ENCODE peak calls at places on chromosome 6, in four cellular contexts. C is GM12878, Q is K562, J is HepG2. N is an unnamed sample. For H3K4me1, the result is how much of the 10 kb centered on the place peaks cover.

GRCh38 chr6:145814035-145814500 is 527 bp downstream of the FBXO30 start:
- DNase-seq in Q (peak), C (peak), J (peak), N (no peak)

GRCh38 chr6:139308936-139309603 is 17.3 kb upstream of the TXLNB start:
- DNase-seq in C (no peak), J (peak), Q (no peak), N (no peak)

GRCh38 chr6:122789078-122789861 is at the start of gene SMPDL3A:
- DNase-seq in Q (peak), J (peak), C (no peak), N (peak)

GRCh38 chr6:22108199-22108598 is 188.6 kb downstream of the PRL start:
- DNase-seq in C (no peak), J (no peak), Q (no peak), N (no peak)

GRCh38 chr6:42556462-42556861 is 7.4 kb upstream of the UBR2 start:
- DNase-seq in Q (no peak), J (no peak), C (no peak), N (no peak)

GRCh38 chr6:44925100-44925739 is 402.9 kb upstream of the RUNX2 start:
- DNase-seq in Q (peak), C (peak), J (peak), N (no peak)

GRCh38 chr6:144478487-144478886 is 193.4 kb downstream of the UTRN start:
- DNase-seq in Q (no peak), C (no peak), J (no peak), N (no peak)

GRCh38 chr6:26136321-26136720 is 49.1 kb downstream of the HFE start:
- DNase-seq in J (no peak), Q (no peak), C (no peak), N (no peak)

GRCh38 chr6:148342146-148343027 is at the start of gene SASH1:
- DNase-seq in Q (no peak), C (peak), J (peak), N (peak)

GRCh38 chr6:41756354-41756753 is 9.2 kb upstream of the PGC start:
- DNase-seq in J (no peak), C (no peak), Q (no peak), N (no peak)

GRCh38 chr6:73728548-73729205 is 32.7 kb downstream of the CD109 start:
- DNase-seq in Q (no peak), C (peak), J (no peak), N (no peak)

GRCh38 chr6:71642793-71643192 is 243.6 kb upstream of the RIMS1 start:
- DNase-seq in Q (no peak), J (no peak), C (no peak), N (no peak)

GRCh38 chr6:26555505-26556262 is 17.5 kb downstream of the HMGN4 start:
- DNase-seq in C (no peak), J (no peak), Q (peak), N (no peak)

GRCh38 chr6:32819729-32820128 is 2.9 kb upstream of the HLA-DOB start:
- DNase-seq in J (no peak), Q (peak), C (no peak), N (peak)

GRCh38 chr6:30763618-30764489 is 19.5 kb upstream of the IER3 start:
- DNase-seq in Q (peak), C (peak), J (peak), N (no peak)

GRCh38 chr6:112372213-112372806 is 25.2 kb downstream of the RFPL4B start:
- DNase-seq in J (no peak), Q (peak), C (no peak), N (peak)

GRCh38 chr6:72032056-72032455 is 145.7 kb downstream of the RIMS1 start:
- DNase-seq in Q (no peak), C (no peak), J (no peak), N (no peak)

GRCh38 chr6:8059129-8059528 is 5.1 kb downstream of the BLOC1S5 start:
- DNase-seq in C (no peak), Q (peak), J (no peak), N (no peak)

GRCh38 chr6:170438402-170438753 is 114.7 kb downstream of the PSMB1 start:
- DNase-seq in Q (peak), C (no peak), J (peak), N (peak)

GRCh38 chr6:16972535-16972934 is 129.3 kb upstream of the STMND1 start:
- DNase-seq in J (no peak), Q (no peak), C (no peak), N (no peak)

GRCh38 chr6:11229267-11230043 is 3.0 kb downstream of the NEDD9 start:
- DNase-seq in J (no peak), C (no peak), Q (no peak), N (no peak)

GRCh38 chr6:169959129-169960002 is 207.9 kb downstream of the ERMARD start:
- DNase-seq in Q (peak), J (no peak), C (no peak), N (no peak)

GRCh38 chr6:107185570-107185969 is 70.3 kb upstream of the BEND3 start:
- DNase-seq in Q (peak), C (no peak), J (peak), N (no peak)

GRCh38 chr6:105402090-105402980 is 547 bp downstream of the PREP start:
- DNase-seq in C (no peak), J (peak), Q (peak), N (no peak)

GRCh38 chr6:47197672-47198640 is 111.7 kb downstream of the TNFRSF21 start:
- DNase-seq in C (no peak), J (no peak), Q (no peak), N (no peak)

GRCh38 chr6:157597461-157598312 is 216.7 kb downstream of the ZDHHC14 start:
- DNase-seq in Q (peak), J (peak), C (no peak), N (peak)

GRCh38 chr6:136524339-136524935 is 25.8 kb downstream of the MAP7 start:
- DNase-seq in J (no peak), Q (no peak), C (no peak), N (no peak)

GRCh38 chr6:21367148-21367547 is 226.4 kb upstream of the SOX4 start:
- DNase-seq in Q (no peak), C (no peak), J (no peak), N (no peak)

GRCh38 chr6:109052852-109053251 is 41.8 kb downstream of the SESN1 start:
- DNase-seq in C (no peak), J (no peak), Q (no peak), N (no peak)

GRCh38 chr6:103893082-103893481 is 966.6 kb downstream of the HACE1 start:
- DNase-seq in Q (no peak), C (no peak), J (no peak), N (no peak)

GRCh38 chr6:39686980-39687379 is 38.2 kb downstream of the KIF6 start:
- DNase-seq in J (no peak), Q (no peak), C (no peak), N (no peak)

GRCh38 chr6:166598441-166599138 is 12.1 kb upstream of the RAMACL start:
- DNase-seq in J (no peak), C (no peak), Q (no peak), N (no peak)

GRCh38 chr6:53322188-53323029 is 26.3 kb downstream of the ELOVL5 start:
- DNase-seq in J (no peak), C (no peak), Q (no peak), N (no peak)

GRCh38 chr6:109790131-109790530 is 99.0 kb downstream of the FIG4 start:
- DNase-seq in C (no peak), J (peak), Q (no peak), N (no peak)

GRCh38 chr6:30061766-30062458 is 847 bp downstream of the POLR1H start:
- DNase-seq in C (no peak), Q (peak), J (no peak), N (no peak)

GRCh38 chr6:132021552-132022375 is 70.6 kb upstream of the CCN2 start:
- DNase-seq in Q (no peak), J (peak), C (no peak), N (no peak)

GRCh38 chr6:164962805-164963204 is 346.6 kb downstream of the C6orf118 start:
- DNase-seq in Q (no peak), J (no peak), C (no peak), N (no peak)

GRCh38 chr6:36875250-36875633 is 639 bp upstream of the PPIL1 start:
- DNase-seq in J (no peak), C (no peak), Q (peak), N (no peak)

GRCh38 chr6:13831623-13832022 is 17.3 kb upstream of the MCUR1 start:
- DNase-seq in C (no peak), Q (no peak), J (no peak), N (no peak)

GRCh38 chr6:163417595-163417994 is 3.1 kb downstream of the QKI start:
- DNase-seq in C (no peak), Q (peak), J (no peak), N (no peak)

GRCh38 chr6:128720891-128721290 is 162.0 kb upstream of the LAMA2 start:
- DNase-seq in J (no peak), C (no peak), Q (no peak), N (no peak)
- H3K4me1 ChIP-seq in J (under half), C (under half), Q (under half), N (under half)

GRCh38 chr6:27836783-27837635 is 75.2 kb downstream of the OR2B2 start:
- DNase-seq in J (peak), Q (peak), C (no peak), N (peak)

GRCh38 chr6:27839303-27840081 is 72.7 kb downstream of the OR2B2 start:
- DNase-seq in Q (peak), J (peak), C (no peak), N (no peak)

GRCh38 chr6:27836080-27836782 is 76.0 kb downstream of the OR2B2 start:
- DNase-seq in C (no peak), Q (peak), J (no peak), N (no peak)

GRCh38 chr6:27840572-27840971 is 71.6 kb downstream of the OR2B2 start:
- DNase-seq in C (no peak), Q (peak), J (no peak), N (no peak)

GRCh38 chr6:27837636-27838512 is 74.3 kb downstream of the OR2B2 start:
- DNase-seq in C (peak), J (peak), Q (peak), N (peak)
- H2AFZ ChIP-seq in C (peak), J (no peak), Q (no peak), N (no peak)

DNA sequence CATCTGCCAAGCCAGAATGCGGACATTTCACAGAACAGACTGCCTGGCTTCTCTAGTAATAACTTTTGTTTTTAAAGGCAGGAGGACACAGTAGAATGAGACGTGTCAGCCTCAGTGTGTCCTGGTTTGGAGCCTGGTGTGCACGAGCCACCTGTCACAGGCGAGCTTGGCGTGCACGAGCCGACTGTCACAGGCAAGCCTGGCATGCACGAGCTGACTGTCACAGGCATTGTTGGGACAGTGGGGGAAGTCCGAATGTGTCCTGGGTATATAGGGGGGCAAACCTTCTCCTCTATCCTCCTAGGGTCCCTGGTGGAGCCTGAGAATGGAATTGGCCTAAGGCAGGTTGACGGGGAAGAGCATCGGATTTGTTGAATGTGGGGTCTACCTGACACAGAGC is 7.5 kb downstream of the KIF25 start:
- DNase-seq in Q (no peak), J (no peak), C (no peak), N (no peak)
- TF ChIP-seq MAX in Q (no peak), J (no peak), C (no peak), N (no peak)

DNA sequence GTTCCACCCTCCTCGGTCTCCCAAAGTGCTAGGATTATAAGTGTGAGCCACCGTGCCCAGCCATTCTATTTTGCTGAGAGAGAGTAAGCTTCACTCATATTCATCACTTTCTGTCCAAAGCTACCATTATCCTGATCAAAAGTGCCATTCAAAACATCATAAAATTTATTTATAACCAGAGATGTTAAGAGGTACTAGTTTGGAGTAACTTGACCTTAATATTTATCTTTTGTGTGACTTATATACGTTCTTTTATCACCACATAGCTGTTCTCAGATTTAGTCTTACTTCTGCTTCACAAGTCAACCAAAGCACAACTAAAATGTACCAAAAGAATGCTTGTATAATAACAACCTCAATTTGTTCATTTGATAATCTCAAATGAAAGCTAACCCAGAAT is 18.1 kb downstream of the AKIRIN2 start:
- DNase-seq in C (no peak), Q (no peak), J (no peak), N (no peak)
- H3K4me1 ChIP-seq in C (under half), Q (under half), J (half or more), N (under half)

GRCh38 chr6:168950500-168951223 is 303.0 kb downstream of the THBS2 start:
- DNase-seq in J (no peak), C (no peak), Q (no peak), N (no peak)
- H2AFZ ChIP-seq in J (no peak), C (no peak), Q (no peak), N (no peak)

DNA sequence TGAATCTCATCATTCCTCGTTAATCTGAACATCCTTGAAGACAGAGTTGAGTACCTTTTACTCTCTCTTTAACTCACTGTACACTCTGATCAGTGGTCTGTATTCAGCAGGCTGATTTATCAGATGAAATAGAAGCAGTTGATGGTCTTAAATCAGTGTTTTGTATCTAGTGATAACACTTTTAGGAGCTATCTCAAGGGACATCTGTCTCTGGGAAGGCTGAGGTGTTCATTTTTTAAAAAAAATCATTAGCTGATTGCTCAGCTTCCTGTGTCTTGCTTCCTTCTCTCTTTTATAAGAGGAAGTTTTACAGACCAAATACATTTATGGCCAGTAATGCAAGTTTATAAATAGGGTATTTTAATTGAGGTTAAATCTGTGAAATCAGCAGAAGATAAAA is 12.1 kb upstream of the CCDC170 start:
- DNase-seq in C (no peak), Q (no peak), J (no peak), N (no peak)
- TF ChIP-seq MAX in C (no peak), Q (no peak), J (no peak), N (no peak)

N was measured in HCT116.